ENCODE peak calls at places on chromosomes 11 and 22, in four cellular contexts. R is DND-41, W is heart right ventricle, A is colonic mucosa. K is an unnamed sample.

GRCh38 chr11:34327804-34328631 is 29.8 kb downstream of the ABTB2 start:
- DNase-seq in A (no peak), W (peak; percentile 39), R (no peak), K (no peak)

GRCh38 chr11:14980854-14981253 is 8.7 kb upstream of the CALCA start:
- DNase-seq in A (no peak), R (no peak), W (no peak), K (no peak)

GRCh38 chr11:31865606-31866300 is 54.6 kb upstream of the PAX6 start:
- DNase-seq in A (no peak), W (no peak), R (peak; percentile 46), K (no peak)

GRCh38 chr11:105609832-105610781 is at the start of gene GRIA4:
- DNase-seq in A (peak; percentile 18), W (peak; percentile 9), R (no peak), K (no peak)

GRCh38 chr11:57460017-57460755 is at the start of gene RTN4RL2:
- DNase-seq in A (peak; percentile 48), R (peak; percentile 77), W (peak; percentile 62), K (no peak)

GRCh38 chr11:47156333-47156732 is 20.3 kb downstream of the ARFGAP2 start:
- DNase-seq in A (no peak), R (no peak), W (no peak), K (no peak)

GRCh38 chr11:85955531-85955930 is 100.3 kb downstream of the CCDC83 start:
- DNase-seq in W (no peak), A (no peak), R (no peak), K (no peak)

GRCh38 chr22:26718905-26719304 is 61.5 kb downstream of the MIAT start:
- DNase-seq in R (no peak), W (no peak), A (no peak), K (no peak)

GRCh38 chr11:120221115-120221752 is 10.4 kb downstream of the OAF start:
- DNase-seq in A (peak; percentile 83), W (no peak), R (no peak), K (no peak)

GRCh38 chr11:84419576-84419975 is 1133.4 kb upstream of the CCDC90B start:
- DNase-seq in A (no peak), R (no peak), W (no peak), K (no peak)

GRCh38 chr11:69325446-69325845 is 31.5 kb downstream of the MYEOV start:
- DNase-seq in W (no peak), R (no peak), A (no peak), K (no peak)

GRCh38 chr11:45676522-45677095 is 11.2 kb upstream of the CHST1 start:
- DNase-seq in W (no peak), A (no peak), R (no peak), K (no peak)

GRCh38 chr11:134802116-134802515 is 390.1 kb upstream of the B3GAT1 start:
- DNase-seq in W (no peak), R (no peak), A (no peak), K (no peak)

DNA sequence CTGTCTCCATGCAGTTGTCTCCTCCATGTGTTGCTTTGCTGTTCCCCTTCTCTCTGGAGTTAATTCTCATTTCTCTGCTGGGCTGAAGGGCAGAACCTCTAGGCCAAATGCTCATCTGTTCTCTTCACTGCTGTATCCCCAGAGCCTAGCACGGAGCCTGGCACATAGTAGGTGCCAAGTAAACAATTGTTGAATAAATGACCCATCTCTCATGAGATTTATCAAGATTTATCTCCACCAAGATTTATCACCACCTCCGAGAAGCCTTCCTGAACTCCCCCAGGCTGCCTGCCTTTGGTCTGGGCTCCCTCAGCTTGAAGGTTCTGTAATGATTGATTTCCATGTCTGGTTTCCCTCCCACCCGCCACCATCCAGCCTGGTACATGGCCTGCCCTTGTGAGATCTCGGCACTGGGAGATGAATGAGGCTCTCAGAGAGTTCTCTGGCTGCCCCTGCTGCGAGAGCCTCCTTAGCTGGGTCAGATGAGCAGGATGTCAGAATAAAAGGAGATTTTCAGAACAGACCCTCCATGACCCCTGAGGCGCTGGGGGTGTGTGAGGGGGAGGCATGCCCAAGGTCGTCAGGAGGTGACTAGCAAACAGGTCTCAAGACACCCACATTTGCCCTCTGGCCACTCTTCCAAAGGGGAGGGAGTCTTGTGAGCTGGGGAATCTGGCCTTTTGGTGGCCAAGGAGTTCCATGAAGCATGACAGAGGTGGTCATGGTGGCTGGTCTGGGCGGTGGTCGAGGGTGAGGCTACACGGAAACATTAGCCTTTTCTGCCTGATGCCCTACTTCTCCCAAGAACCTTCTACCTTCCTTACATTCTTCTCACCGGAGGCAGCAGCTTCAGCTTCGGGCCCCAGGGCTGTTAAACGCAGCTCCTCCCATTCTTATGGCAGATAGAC is 2.5 kb upstream of the GDPD5 start:
- DNase-seq in W (no peak), R (no peak), A (no peak), K (no peak)
- H3K27ac ChIP-seq in W (no peak overlapping the region), R (no peak overlapping the region), A (no peak overlapping the region), K (no peak overlapping the region)

GRCh38 chr22:47543447-47543846 is 781.0 kb downstream of the TBC1D22A start:
- DNase-seq in R (no peak), A (no peak), W (no peak), K (no peak)

GRCh38 chr22:47547881-47548630 is 785.6 kb downstream of the TBC1D22A start:
- DNase-seq in W (no peak), A (no peak), R (no peak), K (no peak)

GRCh38 chr22:47548953-47549740 is 786.7 kb downstream of the TBC1D22A start:
- DNase-seq in R (no peak), A (no peak), W (no peak), K (no peak)

GRCh38 chr22:47547239-47547661 is 784.8 kb downstream of the TBC1D22A start:
- DNase-seq in W (no peak), A (no peak), R (no peak), K (no peak)

GRCh38 chr22:47544696-47545095 is 782.2 kb downstream of the TBC1D22A start:
- DNase-seq in W (no peak), R (no peak), A (no peak), K (no peak)
- H3K9me3 ChIP-seq in W (no peaks in the 10 kb centered on the region), R (no peaks in the 10 kb centered on the region), A (no peaks in the 10 kb centered on the region), K (no peaks in the 10 kb centered on the region)

GRCh38 chr11:108591893-108592292 is 1.7 kb downstream of the EXPH5 start:
- DNase-seq in R (no peak), W (no peak), A (peak; percentile 78), K (no peak)

GRCh38 chr11:108596701-108597100 is 3.1 kb upstream of the EXPH5 start:
- DNase-seq in A (no peak), R (no peak), W (no peak), K (no peak)

GRCh38 chr11:108592591-108593213 is 866 bp downstream of the EXPH5 start:
- DNase-seq in R (peak; percentile 5), W (peak; percentile 19), A (peak; percentile 55), K (peak; percentile 7)

GRCh38 chr11:108593910-108594434 is 404 bp upstream of the EXPH5 start:
- DNase-seq in W (no peak), R (no peak), A (no peak), K (no peak)

DNA sequence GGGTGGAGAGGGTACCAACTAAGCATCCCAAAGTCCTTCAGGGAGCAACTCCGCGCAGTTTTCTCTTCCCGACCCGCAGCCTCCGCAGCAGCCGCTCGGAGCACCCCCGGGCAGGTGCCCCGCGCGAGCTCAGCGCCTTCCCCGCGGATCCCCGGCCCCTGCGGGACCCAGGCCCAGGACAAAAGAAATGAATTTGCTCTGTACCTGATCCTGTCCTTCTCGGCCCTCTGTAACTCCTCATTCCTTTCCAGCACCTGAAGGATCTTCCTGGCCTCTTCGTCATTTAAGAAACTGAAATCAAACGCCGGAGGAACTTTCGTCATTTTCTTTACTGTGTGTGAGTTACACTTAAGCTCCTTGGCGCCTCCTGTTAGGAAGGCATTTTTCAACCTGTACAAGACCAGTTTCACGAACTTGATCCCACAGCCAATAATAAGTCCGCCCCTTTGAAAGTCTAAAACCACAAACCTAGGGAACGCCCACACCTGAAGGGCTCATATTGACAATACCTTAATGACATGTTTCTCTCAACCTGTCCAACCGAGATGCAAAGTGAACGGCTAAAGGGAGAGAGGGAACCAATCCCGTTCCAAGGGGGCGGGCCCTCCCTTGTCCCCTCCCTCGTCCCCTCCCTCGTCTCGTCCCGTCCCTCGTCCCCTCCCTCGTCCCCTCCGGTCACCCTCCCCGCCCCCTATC is at the start of gene EXPH5:
- DNase-seq in W (peak; percentile 84), R (peak; percentile 68), A (peak; percentile 98), K (peak; percentile 76)
- TF ChIP-seq CTCF in W (no peak), R (peak; percentile 18), A (no peak), K (no peak)

DNA sequence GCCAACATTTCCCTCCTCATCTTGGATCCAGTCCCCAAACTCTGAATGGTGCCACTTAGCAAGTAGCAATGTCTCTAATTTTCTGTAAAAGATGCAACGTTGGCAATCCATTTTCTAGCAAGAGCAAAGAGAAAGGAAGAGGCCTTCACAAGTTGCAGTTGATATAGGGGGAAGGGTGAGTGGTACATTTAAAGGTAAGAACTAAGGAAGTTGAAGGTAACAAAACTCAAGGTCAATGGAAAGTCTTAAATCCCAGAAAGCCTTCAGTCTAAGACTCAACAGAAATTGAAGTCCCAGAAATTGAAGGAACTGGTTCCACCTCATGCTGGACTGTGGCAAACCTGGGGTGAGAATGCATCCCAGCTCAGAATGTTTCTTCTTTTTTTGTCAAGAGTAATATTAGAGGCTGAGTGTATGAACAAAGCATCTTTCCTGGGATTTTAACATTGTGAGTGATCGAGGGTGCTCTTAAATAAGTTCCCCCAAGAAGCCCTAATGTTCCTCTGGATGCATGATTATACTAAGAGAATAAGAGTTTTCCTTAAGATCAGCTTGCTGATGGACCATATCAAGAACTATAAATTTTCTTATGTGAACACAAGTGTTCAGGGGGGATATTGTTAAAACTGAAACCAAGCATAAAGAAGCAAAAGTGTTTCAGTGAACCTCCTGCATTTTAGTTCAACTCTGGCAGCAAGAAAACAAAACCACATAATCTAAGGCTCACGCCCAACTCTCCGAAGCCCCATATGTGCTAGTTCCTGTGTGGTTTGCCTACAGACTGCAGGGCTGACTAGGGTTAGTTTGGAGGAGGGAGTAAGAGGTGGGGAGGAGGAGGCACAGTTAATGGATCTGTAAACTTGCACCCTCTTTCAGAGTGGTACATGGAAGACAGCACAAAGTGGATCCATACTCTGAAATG is at the start of gene GRAP2:
- DNase-seq in A (no peak), R (peak; percentile 88), W (no peak), K (peak; percentile 57)
- H3K27ac ChIP-seq in A (no peak within 1 kb of the TSS), R (peak within 1 kb of the TSS; percentile 92), W (no peak within 1 kb of the TSS), K (peak within 1 kb of the TSS; percentile 66)